ENCODE peak calls at places on chromosomes 2 and 18, in ten cellular contexts. Z is neural crest cell; U is sigmoid colon; P is lung; B is GM12865; Q is stimulated activated CD4-positive, alpha-beta T cell treated with anti-CD3 and anti-CD28 coated beads, Interleukin-15, amount 100 ng/mL, for 1 hour; T is HTR-8/SVneo; C is stimulated activated CD8-positive, alpha-beta memory T cell treated with anti-CD3 and anti-CD28 coated beads, Interleukin-4, amount 100 ng/mL, for 1 hour; J is NCI-H774; R is adipocyte. N is an unnamed sample.

GRCh38 chr2:149104221-149104620 is 65.7 kb downstream of the LYPD6B start:
- DNase-seq in Z (no peak), U (no peak), P (no peak), B (no peak), Q (no peak), T (no peak), C (no peak), J (no peak), R (no peak), N (no peak)

GRCh38 chr2:217859926-217860325 is 142.9 kb downstream of the TNS1 start:
- DNase-seq in Z (no peak), U (peak; percentile 66), P (no peak), B (no peak), Q (no peak), T (no peak), C (no peak), J (no peak), R (no peak), N (no peak)

GRCh38 chr2:235024951-235025773 is 73.3 kb downstream of the SH3BP4 start:
- DNase-seq in Z (no peak), U (peak; percentile 41), P (no peak), B (no peak), Q (no peak), T (no peak), C (no peak), J (no peak), R (no peak), N (no peak)

GRCh38 chr18:58565021-58565420 is 63.9 kb downstream of the ALPK2 start:
- DNase-seq in Z (no peak), U (no peak), P (no peak), B (peak; percentile 88), Q (no peak), T (no peak), C (no peak), J (no peak), R (no peak), N (no peak)

GRCh38 chr2:219204425-219205164 is 2.0 kb upstream of the ZFAND2B start:
- DNase-seq in Z (no peak), U (peak; percentile 36), P (no peak), B (no peak), Q (no peak), T (no peak), C (no peak), J (no peak), R (no peak), N (no peak)

GRCh38 chr18:76750269-76750668 is 72.1 kb upstream of the ZNF236 start:
- DNase-seq in Z (no peak), U (no peak), P (no peak), B (no peak), Q (no peak), T (no peak), C (no peak), J (no peak), R (no peak), N (no peak)

GRCh38 chr2:157236404-157236803 is 21.1 kb upstream of the GALNT5 start:
- DNase-seq in Z (no peak), U (no peak), P (no peak), B (no peak), Q (no peak), T (no peak), C (no peak), J (no peak), R (no peak), N (no peak)

GRCh38 chr18:61637905-61638304 is 254.9 kb downstream of the RNF152 start:
- DNase-seq in Z (no peak), U (no peak), P (no peak), B (no peak), Q (no peak), T (no peak), C (no peak), J (no peak), R (no peak), N (no peak)

GRCh38 chr2:216574046-216574445 is 59.2 kb upstream of the IGFBP2 start:
- DNase-seq in Z (no peak), U (no peak), P (no peak), B (no peak), Q (no peak), T (no peak), C (no peak), J (no peak), R (peak; percentile 67), N (no peak)

GRCh38 chr2:203450571-203450970 is 84.5 kb downstream of the RAPH1 start:
- DNase-seq in Z (no peak), U (no peak), P (no peak), B (no peak), Q (no peak), T (no peak), C (no peak), J (no peak), R (no peak), N (no peak)

GRCh38 chr18:80171190-80171872 is 62.3 kb downstream of the ADNP2 start:
- DNase-seq in Z (peak; percentile 62), U (no peak), P (no peak), B (peak; percentile 27), Q (peak; percentile 28), T (no peak), C (peak; percentile 15), J (peak; percentile 11), R (peak; percentile 77), N (no peak)

GRCh38 chr2:14632133-14632936 is at the start of gene LRATD1:
- DNase-seq in Z (peak; percentile 82), U (peak; percentile 93), P (peak; percentile 85), B (no peak), Q (no peak), T (peak; percentile 21), C (no peak), J (peak; percentile 94), R (peak; percentile 81), N (no peak)

GRCh38 chr2:195542067-195542466 is 115.0 kb upstream of the SLC39A10 start:
- DNase-seq in Z (no peak), U (no peak), P (no peak), B (no peak), Q (no peak), T (no peak), C (no peak), J (no peak), R (no peak), N (no peak)

GRCh38 chr2:39530423-39530866 is 93.4 kb upstream of the MAP4K3 start:
- DNase-seq in Z (no peak), U (no peak), P (no peak), B (no peak), Q (no peak), T (no peak), C (no peak), J (no peak), R (peak; percentile 74), N (no peak)

GRCh38 chr2:152974146-152974545 is 255.7 kb downstream of the ARL6IP6 start:
- DNase-seq in Z (no peak), U (no peak), P (no peak), B (no peak), Q (no peak), T (no peak), C (no peak), J (no peak), R (no peak), N (no peak)

GRCh38 chr2:105239924-105240323 is 1.6 kb upstream of the GPR45 start:
- DNase-seq in Z (no peak), U (no peak), P (no peak), B (no peak), Q (no peak), T (peak; percentile 87), C (no peak), J (no peak), R (peak; percentile 78), N (no peak)

GRCh38 chr2:180505203-180505602 is 475.2 kb upstream of the UBE2E3 start:
- DNase-seq in Z (no peak), U (no peak), P (no peak), B (no peak), Q (no peak), T (no peak), C (no peak), J (no peak), R (no peak), N (no peak)

GRCh38 chr2:238942941-238943715 is 95.2 kb downstream of the TWIST2 start:
- DNase-seq in Z (no peak), U (no peak), P (peak; percentile 14), B (no peak), Q (no peak), T (no peak), C (no peak), J (no peak), R (peak; percentile 45), N (no peak)

GRCh38 chr2:233350708-233351107 is 3.6 kb upstream of the DGKD start:
- DNase-seq in Z (no peak), U (no peak), P (no peak), B (no peak), Q (no peak), T (peak; percentile 97), C (no peak), J (no peak), R (peak; percentile 93), N (peak; percentile 33)

N was measured in glomerular endothelial cell.